ENCODE peak calls at places on chromosome 10, in four cellular contexts. One of them, this sample, is unnamed.

GRCh38 chr10:10209152-10209551 is 808.5 kb upstream of the CELF2 start:
- DNase-seq in HCT116: no peak
- DNase-seq in GM12878: no peak
- DNase-seq in HepG2: no peak
- DNase-seq in this sample: no peak

GRCh38 chr10:87674963-87675362 is 15.3 kb downstream of the PAPSS2 start:
- DNase-seq in HepG2: no peak
- DNase-seq in GM12878: no peak
- DNase-seq in HCT116: no peak
- DNase-seq in this sample: no peak

GRCh38 chr10:122852261-122852660 is 6.6 kb upstream of the CUZD1 start:
- DNase-seq in HepG2: no peak
- DNase-seq in GM12878: no peak
- DNase-seq in HCT116: no peak
- DNase-seq in this sample: no peak

GRCh38 chr10:1938317-1938716 is 201.0 kb upstream of the ADARB2 start:
- DNase-seq in HepG2: no peak
- DNase-seq in GM12878: no peak
- DNase-seq in HCT116: no peak
- DNase-seq in this sample: no peak

GRCh38 chr10:78567680-78568453 is 500.9 kb upstream of the ZMIZ1 start:
- DNase-seq in GM12878: no peak
- DNase-seq in HepG2: peak; percentile 35
- DNase-seq in HCT116: no peak
- DNase-seq in this sample: no peak

GRCh38 chr10:77428776-77429395 is 208.7 kb downstream of the KCNMA1 start:
- DNase-seq in GM12878: no peak
- DNase-seq in HepG2: peak; percentile 8
- DNase-seq in HCT116: peak; percentile 24
- DNase-seq in this sample: no peak

GRCh38 chr10:101607124-101607523 is 19.0 kb downstream of the DPCD start:
- DNase-seq in HepG2: no peak
- DNase-seq in GM12878: no peak
- DNase-seq in HCT116: no peak
- DNase-seq in this sample: no peak

GRCh38 chr10:49457686-49458085 is 61.8 kb upstream of the DRGX start:
- DNase-seq in HCT116: no peak
- DNase-seq in HepG2: no peak
- DNase-seq in GM12878: no peak
- DNase-seq in this sample: peak; percentile 82

GRCh38 chr10:7417103-7417623 is 6.3 kb upstream of the SFMBT2 start:
- DNase-seq in GM12878: no peak
- DNase-seq in HCT116: peak; percentile 18
- DNase-seq in HepG2: no peak
- DNase-seq in this sample: no peak

GRCh38 chr10:102484021-102484420 is 18.5 kb downstream of the ACTR1A start:
- DNase-seq in GM12878: no peak
- DNase-seq in HCT116: no peak
- DNase-seq in HepG2: no peak
- DNase-seq in this sample: no peak

GRCh38 chr10:72254891-72255568 is 18.7 kb upstream of the DDIT4 start:
- DNase-seq in HCT116: no peak
- DNase-seq in GM12878: no peak
- DNase-seq in HepG2: no peak
- DNase-seq in this sample: peak; percentile 54

GRCh38 chr10:1454428-1454827 is 282.9 kb downstream of the ADARB2 start:
- DNase-seq in HCT116: no peak
- DNase-seq in GM12878: peak; percentile 63
- DNase-seq in HepG2: no peak
- DNase-seq in this sample: no peak

GRCh38 chr10:74640134-74640533 is 186.3 kb upstream of the KAT6B start:
- DNase-seq in HCT116: no peak
- DNase-seq in HepG2: no peak
- DNase-seq in GM12878: peak; percentile 31
- DNase-seq in this sample: no peak

GRCh38 chr10:75034131-75034512 is 77.3 kb upstream of the SAMD8 start:
- DNase-seq in GM12878: no peak
- DNase-seq in HepG2: no peak
- DNase-seq in HCT116: no peak
- DNase-seq in this sample: no peak

GRCh38 chr10:24360286-24361127 is 151.6 kb downstream of the KIAA1217 start:
- DNase-seq in GM12878: no peak
- DNase-seq in HepG2: peak; percentile 50
- DNase-seq in HCT116: peak; percentile 47
- DNase-seq in this sample: peak; percentile 75

GRCh38 chr10:132677905-132678298 is 108.0 kb downstream of the NKX6-2 start:
- DNase-seq in HepG2: no peak
- DNase-seq in HCT116: no peak
- DNase-seq in GM12878: no peak
- DNase-seq in this sample: no peak

GRCh38 chr10:943334-944033 is 12.0 kb upstream of the LARP4B start:
- DNase-seq in HCT116: no peak
- DNase-seq in GM12878: no peak
- DNase-seq in HepG2: no peak
- DNase-seq in this sample: no peak

GRCh38 chr10:69375307-69376151 is 41.2 kb downstream of the TACR2 start:
- DNase-seq in HepG2: no peak
- DNase-seq in HCT116: no peak
- DNase-seq in GM12878: no peak
- DNase-seq in this sample: peak; percentile 95

GRCh38 chr10:131127122-131127589 is 184.4 kb downstream of the TCERG1L start:
- DNase-seq in GM12878: no peak
- DNase-seq in HepG2: no peak
- DNase-seq in HCT116: no peak
- DNase-seq in this sample: no peak

GRCh38 chr10:1126461-1126860 is 70.3 kb downstream of the WDR37 start:
- DNase-seq in HCT116: no peak
- DNase-seq in GM12878: no peak
- DNase-seq in HepG2: no peak
- DNase-seq in this sample: no peak

GRCh38 chr10:103551619-103552602 is 58.4 kb downstream of the NEURL1 start:
- DNase-seq in HCT116: no peak
- DNase-seq in GM12878: no peak
- DNase-seq in HepG2: no peak
- DNase-seq in this sample: no peak

DNA sequence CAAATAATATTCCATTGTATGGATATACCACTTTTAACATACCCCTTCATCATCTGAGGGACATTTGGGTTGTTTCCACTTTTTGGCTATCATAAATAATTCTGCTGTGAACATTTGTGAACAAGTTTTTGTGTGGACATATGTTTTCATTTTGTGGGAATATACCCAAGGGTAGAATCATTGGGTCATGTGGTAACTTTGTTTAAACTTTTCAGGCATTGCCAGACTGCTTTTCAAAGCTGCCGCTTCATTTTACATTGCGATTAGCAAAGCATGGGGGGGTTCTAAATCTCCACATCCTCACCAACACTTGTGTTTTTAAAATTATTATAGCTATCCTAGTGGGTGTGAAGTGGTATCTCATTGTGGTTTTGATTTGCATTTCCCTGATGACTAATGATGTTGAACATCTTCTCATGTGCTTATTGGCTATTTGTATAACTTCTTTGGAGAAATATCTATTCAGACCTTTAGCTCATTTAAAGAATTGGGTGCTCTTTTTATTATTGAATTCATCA is 8.4 kb upstream of the HHEX start:
- DNase-seq in HepG2: no peak
- DNase-seq in GM12878: no peak
- DNase-seq in HCT116: no peak
- DNase-seq in this sample: no peak
- TF ChIP-seq JUND in HepG2: no peak
- TF ChIP-seq JUND in GM12878: no peak
- TF ChIP-seq JUND in HCT116: no peak
- TF ChIP-seq JUND in this sample: no peak

GRCh38 chr10:13949844-13950542 is 363.2 kb downstream of the PRPF18 start:
- DNase-seq in HepG2: no peak
- DNase-seq in HCT116: no peak
- DNase-seq in GM12878: no peak
- DNase-seq in this sample: no peak

GRCh38 chr10:13942030-13942429 is 355.3 kb downstream of the PRPF18 start:
- DNase-seq in GM12878: peak; percentile 82
- DNase-seq in HCT116: no peak
- DNase-seq in HepG2: no peak
- DNase-seq in this sample: no peak

GRCh38 chr10:13943735-13944398 is 357.1 kb downstream of the PRPF18 start:
- DNase-seq in GM12878: no peak
- DNase-seq in HCT116: no peak
- DNase-seq in HepG2: no peak
- DNase-seq in this sample: peak; percentile 16

GRCh38 chr10:13944901-13945300 is 358.1 kb downstream of the PRPF18 start:
- DNase-seq in GM12878: no peak
- DNase-seq in HCT116: no peak
- DNase-seq in HepG2: no peak
- DNase-seq in this sample: no peak

DNA sequence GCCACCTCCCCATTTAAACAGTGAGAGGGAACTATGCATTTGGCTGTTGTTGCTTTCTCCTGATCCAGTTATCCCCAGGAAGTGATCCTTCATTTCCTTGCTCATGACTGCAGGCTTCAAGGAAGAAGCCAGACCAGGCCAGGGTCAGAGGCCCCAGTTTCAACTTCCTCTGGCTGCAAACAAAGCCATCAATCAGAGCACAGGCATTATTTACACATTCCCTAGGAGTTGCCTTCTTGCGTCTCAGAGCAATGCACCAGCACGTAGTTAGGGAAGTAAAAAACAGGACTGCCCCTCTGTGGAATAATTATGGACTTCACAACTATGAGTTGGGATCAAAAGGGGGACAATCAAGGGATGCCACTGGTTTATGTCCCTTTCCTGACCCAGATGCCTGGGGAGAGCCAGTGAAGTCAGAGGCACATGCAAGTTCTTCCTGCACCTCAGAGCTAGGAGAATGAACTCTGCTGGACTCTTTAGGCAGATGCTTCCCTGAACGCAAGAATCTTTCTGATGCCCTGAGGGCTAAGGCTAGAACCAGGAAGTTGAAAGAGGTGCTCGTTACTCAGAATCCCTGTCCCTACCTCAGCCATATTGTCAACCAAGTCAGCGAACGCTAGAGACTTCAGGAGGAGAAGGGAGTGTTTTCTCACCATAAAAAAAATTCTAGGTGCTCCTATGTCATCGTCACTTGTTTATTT is 359.1 kb downstream of the PRPF18 start:
- DNase-seq in HCT116: no peak
- DNase-seq in HepG2: no peak
- DNase-seq in GM12878: no peak
- DNase-seq in this sample: peak; percentile 63
- TF ChIP-seq JUND in HCT116: no peak
- TF ChIP-seq JUND in HepG2: no peak
- TF ChIP-seq JUND in GM12878: no peak
- TF ChIP-seq JUND in this sample: no peak

GRCh38 chr10:6228647-6229046 is 25.9 kb downstream of the PFKFB3 start:
- DNase-seq in HCT116: no peak
- DNase-seq in GM12878: no peak
- DNase-seq in HepG2: no peak
- DNase-seq in this sample: no peak

GRCh38 chr10:6227346-6227745 is 24.6 kb downstream of the PFKFB3 start:
- DNase-seq in HCT116: no peak
- DNase-seq in HepG2: no peak
- DNase-seq in GM12878: no peak
- DNase-seq in this sample: no peak

GRCh38 chr10:6229290-6229689 is 26.6 kb downstream of the PFKFB3 start:
- DNase-seq in HepG2: no peak
- DNase-seq in HCT116: no peak
- DNase-seq in GM12878: no peak
- DNase-seq in this sample: no peak

GRCh38 chr10:6229746-6230145 is 27.0 kb downstream of the PFKFB3 start:
- DNase-seq in HCT116: no peak
- DNase-seq in GM12878: no peak
- DNase-seq in HepG2: no peak
- DNase-seq in this sample: no peak

GRCh38 chr10:6228010-6228511 is 25.3 kb downstream of the PFKFB3 start:
- DNase-seq in HepG2: no peak
- DNase-seq in HCT116: no peak
- DNase-seq in GM12878: no peak
- DNase-seq in this sample: no peak
- TF ChIP-seq JUND in HepG2: no peak
- TF ChIP-seq JUND in HCT116: no peak
- TF ChIP-seq JUND in GM12878: no peak
- TF ChIP-seq JUND in this sample: no peak

GRCh38 chr10:59748834-59749233 is 4.4 kb downstream of the MRLN start:
- DNase-seq in HCT116: no peak
- DNase-seq in HepG2: no peak
- DNase-seq in GM12878: no peak
- DNase-seq in this sample: no peak
- TF ChIP-seq JUND in HCT116: no peak
- TF ChIP-seq JUND in HepG2: no peak
- TF ChIP-seq JUND in GM12878: no peak
- TF ChIP-seq JUND in this sample: no peak

This sample was measured in T47D.